ENCODE peak calls at places on chromosomes 7 and 10, in seven cellular contexts. R is nucleus accumbens; I is activated naive CD4-positive, alpha-beta T cell treated with anti-CD3 and anti-CD28 coated beads, Interleukin-2, amount 50 U/mL, for 72 hours; L is progenitor cell of endocrine pancreas; K is bronchial epithelial cell; Y is Calu3; M is neuronal stem cell. D is an unnamed sample.

GRCh38 chr10:58952162-58952561 is 224.3 kb upstream of the PHYHIPL start:
- DNase-seq in M (no peak), I (no peak), R (no peak), L (no peak), Y (no peak), K (no peak), D (no peak)

GRCh38 chr7:133135451-133135850 is 53.6 kb upstream of the CHCHD3 start:
- DNase-seq in L (no peak), M (no peak), I (no peak), Y (no peak), K (peak), R (no peak), D (no peak)

GRCh38 chr10:49000437-49001398 is 61.1 kb upstream of the LRRC18 start:
- DNase-seq in I (peak), M (no peak), Y (no peak), R (no peak), K (no peak), L (no peak), D (no peak)

GRCh38 chr7:158753900-158754299 is 49.3 kb upstream of the NCAPG2 start:
- DNase-seq in I (no peak), Y (no peak), R (no peak), K (peak), L (no peak), M (no peak), D (no peak)

GRCh38 chr10:70992436-70992835 is 104.1 kb upstream of the PCBD1 start:
- DNase-seq in M (no peak), I (no peak), K (no peak), R (no peak), L (no peak), Y (no peak), D (no peak)

GRCh38 chr7:157576415-157576814 is 239.6 kb downstream of the DNAJB6 start:
- DNase-seq in Y (no peak), M (no peak), R (no peak), K (no peak), I (peak), L (no peak), D (peak)

GRCh38 chr7:140649566-140650205 is 9.1 kb upstream of the DENND2A start:
- DNase-seq in M (no peak), L (no peak), Y (no peak), K (peak), I (no peak), R (no peak), D (no peak)

GRCh38 chr7:121953601-121954000 is 80.6 kb downstream of the PTPRZ1 start:
- DNase-seq in I (no peak), M (no peak), R (no peak), L (no peak), K (no peak), Y (no peak), D (no peak)

GRCh38 chr7:55939514-55940123 is 12.1 kb upstream of the MRPS17 start:
- DNase-seq in K (no peak), L (no peak), I (no peak), M (no peak), R (no peak), Y (no peak), D (no peak)

GRCh38 chr7:106354822-106355221 is 70.0 kb upstream of the NAMPT start:
- DNase-seq in R (no peak), M (no peak), L (no peak), I (no peak), K (no peak), Y (no peak), D (no peak)

GRCh38 chr7:121088870-121089269 is 100.4 kb downstream of the CPED1 start:
- DNase-seq in K (no peak), R (no peak), M (no peak), I (no peak), Y (no peak), L (no peak), D (no peak)

GRCh38 chr7:5494683-5495561 is 71.3 kb upstream of the TNRC18 start:
- DNase-seq in Y (peak), M (peak), I (peak), L (peak), K (peak), R (peak), D (peak)

GRCh38 chr10:118374404-118374803 is 32.3 kb upstream of the FAM204A start:
- DNase-seq in Y (no peak), I (no peak), L (no peak), M (no peak), K (peak), R (no peak), D (no peak)

GRCh38 chr7:155219947-155220769 is 77.5 kb upstream of the INSIG1 start:
- DNase-seq in I (peak), R (no peak), K (no peak), M (no peak), L (no peak), Y (no peak), D (no peak)

GRCh38 chr10:106958591-106959328 is 205.7 kb downstream of the SORCS1 start:
- DNase-seq in M (no peak), K (no peak), I (no peak), R (no peak), L (no peak), Y (no peak), D (no peak)

GRCh38 chr10:32929634-32930033 is 28.4 kb downstream of the ITGB1 start:
- DNase-seq in L (no peak), Y (no peak), K (no peak), M (no peak), R (no peak), I (no peak), D (no peak)

GRCh38 chr10:86138551-86139065 is 228.0 kb downstream of the GRID1 start:
- DNase-seq in Y (no peak), R (no peak), M (no peak), K (no peak), I (no peak), L (no peak), D (no peak)

GRCh38 chr7:24972991-24973390 is 7.0 kb downstream of the OSBPL3 start:
- DNase-seq in Y (no peak), K (peak), M (no peak), L (no peak), R (no peak), I (no peak), D (no peak)

GRCh38 chr10:124653811-124654651 is 90.1 kb downstream of the FAM53B start:
- DNase-seq in Y (no peak), L (no peak), I (no peak), K (peak), M (no peak), R (no peak), D (no peak)

GRCh38 chr10:125152646-125153368 is 7.6 kb downstream of the CTBP2 start:
- DNase-seq in I (no peak), M (no peak), L (no peak), K (no peak), R (peak), Y (no peak), D (no peak)

GRCh38 chr7:1175967-1176851 is 16.2 kb upstream of the ZFAND2A start:
- DNase-seq in M (peak), R (peak), Y (peak), I (peak), K (peak), L (peak), D (peak)

D was measured in activated T-cell treated with anti-CD3 and anti-CD28 coated beads, Interleukin-2, amount 50 U/mL, for 48 hours.